ENCODE peak calls at places on chromosomes 11 and 22, in four cellular contexts. J is DMS153, C is prostate gland, S is A549. V is an unnamed sample.

GRCh38 chr22:17083811-17084540 is 824 bp upstream of the IL17RA start:
- DNase-seq in S (no peak), C (no peak), J (no peak), V (no peak)

GRCh38 chr22:47569389-47570299 is 807.2 kb downstream of the TBC1D22A start:
- DNase-seq in J (no peak), C (no peak), S (no peak), V (no peak)

GRCh38 chr11:82936261-82936660 is 34.7 kb downstream of the DDIAS start:
- DNase-seq in C (no peak), S (no peak), J (no peak), V (no peak)

GRCh38 chr11:79287952-79288351 is 152.9 kb downstream of the TENM4 start:
- DNase-seq in J (no peak), C (no peak), S (no peak), V (no peak)

GRCh38 chr22:39491696-39492095 is 10.4 kb upstream of the MIEF1 start:
- DNase-seq in C (no peak), S (no peak), J (no peak), V (no peak)

GRCh38 chr22:46269564-46269963 is 1.8 kb downstream of the TTC38 start:
- DNase-seq in C (no peak), S (no peak), J (no peak), V (no peak)

GRCh38 chr11:16846305-16846704 is 107.9 kb downstream of the C11orf58 start:
- DNase-seq in C (no peak), S (peak), J (no peak), V (no peak)

GRCh38 chr22:27995801-27996528 is 76.9 kb upstream of the PITPNB start:
- DNase-seq in J (no peak), C (no peak), S (no peak), V (no peak)

GRCh38 chr11:119056397-119056999 is 507 bp downstream of the HYOU1 start:
- DNase-seq in J (no peak), C (no peak), S (no peak), V (no peak)

GRCh38 chr22:25903294-25903693 is 161.3 kb downstream of the MYO18B start:
- DNase-seq in S (peak), C (no peak), J (no peak), V (no peak)

GRCh38 chr22:24429411-24430365 is 2.3 kb downstream of the ADORA2A start:
- DNase-seq in J (no peak), S (no peak), C (peak), V (peak)

GRCh38 chr11:67497656-67498291 is 7.4 kb downstream of the PITPNM1 start:
- DNase-seq in J (no peak), S (no peak), C (no peak), V (no peak)

GRCh38 chr11:3160252-3161031 is 4.7 kb downstream of the OSBPL5 start:
- DNase-seq in C (peak), J (peak), S (no peak), V (peak)

GRCh38 chr11:80519591-80520258 is 1078.9 kb upstream of the TENM4 start:
- DNase-seq in S (no peak), J (no peak), C (no peak), V (no peak)

GRCh38 chr11:82842019-82842418 is 58.2 kb downstream of the PRCP start:
- DNase-seq in C (no peak), S (no peak), J (no peak), V (no peak)

GRCh38 chr11:45180158-45180887 is 33.9 kb downstream of the PRDM11 start:
- DNase-seq in S (peak), C (peak), J (peak), V (peak)

GRCh38 chr22:40922484-40923303 is 28.5 kb upstream of the RBX1 start:
- DNase-seq in C (peak), S (peak), J (peak), V (no peak)

GRCh38 chr11:104705475-104706195 is 192.6 kb downstream of the CASP12 start:
- DNase-seq in J (peak), C (peak), S (no peak), V (peak)

GRCh38 chr11:61871158-61871597 is 20.2 kb downstream of the FADS3 start:
- DNase-seq in J (peak), S (peak), C (peak), V (peak)

GRCh38 chr11:67996622-67997459 is 7.1 kb downstream of the UNC93B1 start:
- DNase-seq in S (peak), J (no peak), C (no peak), V (peak)

GRCh38 chr11:93614111-93614784 is 47.2 kb upstream of the CEP295 start:
- DNase-seq in S (peak), J (no peak), C (no peak), V (no peak)

GRCh38 chr11:7668911-7669310 is 4.4 kb downstream of the CYB5R2 start:
- DNase-seq in C (no peak), S (no peak), J (no peak), V (no peak)

GRCh38 chr11:69055598-69056516 is 7.1 kb downstream of the TPCN2 start:
- DNase-seq in J (no peak), C (no peak), S (no peak), V (peak)

GRCh38 chr11:83047515-83048225 is 24.0 kb downstream of the RAB30 start:
- DNase-seq in C (no peak), J (peak), S (no peak), V (no peak)

GRCh38 chr11:60711316-60711715 is 11.9 kb downstream of the MS4A8 start:
- DNase-seq in J (no peak), S (no peak), C (no peak), V (no peak)

GRCh38 chr22:48316245-48316875 is 1511.3 kb downstream of the BRD1 start:
- DNase-seq in J (no peak), S (no peak), C (no peak), V (peak)

GRCh38 chr11:74371269-74372039 is 26.8 kb downstream of the PGM2L1 start:
- DNase-seq in J (peak), C (no peak), S (peak), V (no peak)

GRCh38 chr11:2777396-2777795 is 77.6 kb upstream of the KCNQ1OT1 start:
- DNase-seq in S (no peak), C (peak), J (no peak), V (peak)

GRCh38 chr11:68066742-68067141 is 27.9 kb downstream of the TCIRG1 start:
- DNase-seq in S (no peak), C (no peak), J (no peak), V (no peak)

GRCh38 chr11:121534131-121535093 is 81.6 kb upstream of the SORL1-AS1 start:
- DNase-seq in C (peak), S (no peak), J (peak), V (no peak)

GRCh38 chr11:61791737-61792309 is 576 bp downstream of the TMEM258 start:
- DNase-seq in C (peak), S (peak), J (peak), V (peak)

GRCh38 chr11:45393826-45394225 is 107.7 kb upstream of the SYT13 start:
- DNase-seq in S (no peak), J (no peak), C (no peak), V (no peak)

GRCh38 chr22:19175026-19175601 is 3.4 kb downstream of the SLC25A1 start:
- DNase-seq in S (no peak), J (no peak), C (no peak), V (no peak)

GRCh38 chr22:40951795-40952602 is 821 bp downstream of the RBX1 start:
- DNase-seq in J (no peak), S (no peak), C (no peak), V (no peak)

GRCh38 chr11:114296190-114296978 is at the start of gene NNMT:
- DNase-seq in C (no peak), S (peak), J (no peak), V (peak)